ENCODE peak calls at places on chromosomes 7 and 10, in eight cellular contexts. L is NCI-H187; G is COLO829; M is RKO; T is brain microvascular endothelial cell; I is stimulated activated CD4-positive, alpha-beta T cell treated with anti-CD3 and anti-CD28 coated beads, Interleukin-1b, Interleukin-23, amount 100 ng/mL, for 1 hour; X is fibroblast of the conjunctiva; Q is SIG-M5. P is an unnamed sample.

GRCh38 chr7:154504938-154505337 is 452.7 kb downstream of the DPP6 start:
- DNase-seq in M (no peak), X (no peak), I (no peak), G (no peak), T (no peak), L (no peak), Q (no peak), P (no peak)

GRCh38 chr7:5360971-5361370 is 62.7 kb downstream of the TNRC18 start:
- DNase-seq in T (no peak), I (no peak), L (no peak), X (no peak), M (no peak), G (no peak), Q (no peak), P (no peak)

GRCh38 chr7:102834466-102834865 is 78.3 kb upstream of the LRRC17 start:
- DNase-seq in X (no peak), T (no peak), G (no peak), Q (no peak), M (no peak), I (no peak), L (no peak), P (no peak)

GRCh38 chr10:101889256-101890210 is 45.9 kb upstream of the KCNIP2 start:
- DNase-seq in M (peak; percentile 68), G (peak; percentile 60), Q (no peak), I (peak; percentile 15), X (peak; percentile 75), L (peak; percentile 19), T (peak; percentile 83), P (peak; percentile 63)

GRCh38 chr7:114081606-114082425 is 163.0 kb upstream of the PPP1R3A start:
- DNase-seq in T (peak; percentile 75), I (no peak), G (peak; percentile 74), M (peak; percentile 75), Q (no peak), L (peak; percentile 25), X (peak; percentile 79), P (peak; percentile 70)

GRCh38 chr7:81111781-81112540 is 193.1 kb upstream of the SEMA3C start:
- DNase-seq in X (no peak), M (no peak), G (peak; percentile 91), I (no peak), L (no peak), T (peak; percentile 19), Q (no peak), P (no peak)

GRCh38 chr7:76386691-76387260 is 22.7 kb downstream of the SSC4D start:
- DNase-seq in L (no peak), M (peak; percentile 45), Q (no peak), T (no peak), I (no peak), X (no peak), G (no peak), P (no peak)

GRCh38 chr10:32413513-32413912 is 32.4 kb upstream of the CCDC7 start:
- DNase-seq in T (peak; percentile 92), M (peak; percentile 93), Q (no peak), L (no peak), G (no peak), I (no peak), X (peak; percentile 2), P (peak; percentile 82)

GRCh38 chr10:15321431-15322321 is 49.4 kb downstream of the FAM171A1 start:
- DNase-seq in G (no peak), T (peak; percentile 37), I (no peak), M (no peak), Q (no peak), L (no peak), X (peak; percentile 49), P (peak; percentile 53)

GRCh38 chr7:155190608-155191536 is 106.8 kb upstream of the INSIG1 start:
- DNase-seq in M (peak; percentile 38), T (peak; percentile 36), L (no peak), G (peak; percentile 24), I (no peak), Q (no peak), X (no peak), P (no peak)

GRCh38 chr7:131602304-131602993 is 46.0 kb upstream of the PODXL start:
- DNase-seq in G (no peak), T (no peak), M (no peak), X (no peak), L (no peak), I (no peak), Q (no peak), P (no peak)

GRCh38 chr7:18320971-18321567 is 174.5 kb upstream of the HDAC9 start:
- DNase-seq in M (peak; percentile 71), T (peak; percentile 25), G (peak; percentile 63), Q (no peak), I (no peak), X (peak; percentile 39), L (no peak), P (peak; percentile 31)

GRCh38 chr10:47311193-47311899 is 10.9 kb upstream of the GDF2 start:
- DNase-seq in Q (no peak), L (no peak), G (no peak), I (peak; percentile 29), M (no peak), X (no peak), T (no peak), P (no peak)

GRCh38 chr7:55158541-55158940 is 139.7 kb downstream of the EGFR start:
- DNase-seq in M (no peak), L (no peak), G (no peak), T (peak; percentile 53), Q (no peak), I (no peak), X (no peak), P (peak; percentile 57)

GRCh38 chr10:104054430-104054829 is 31.2 kb downstream of the COL17A1 start:
- DNase-seq in I (no peak), M (peak; percentile 15), L (no peak), Q (no peak), T (no peak), G (no peak), X (no peak), P (peak; percentile 37)

GRCh38 chr10:98030093-98030821 is at the start of gene CRTAC1:
- DNase-seq in I (no peak), Q (no peak), M (no peak), X (no peak), L (no peak), T (no peak), G (no peak), P (no peak)

GRCh38 chr10:32459072-32459703 is 13.2 kb downstream of the CCDC7 start:
- DNase-seq in T (no peak), G (no peak), L (no peak), Q (no peak), I (no peak), M (no peak), X (no peak), P (no peak)

GRCh38 chr7:1819258-1819841 is 149.3 kb downstream of the ELFN1 start:
- DNase-seq in M (no peak), Q (no peak), G (no peak), T (no peak), X (no peak), I (no peak), L (no peak), P (no peak)

GRCh38 chr7:95596183-95597135 is at the start of gene PDK4:
- DNase-seq in X (peak; percentile 31), I (no peak), M (peak; percentile 27), G (no peak), T (peak; percentile 42), L (no peak), Q (no peak), P (no peak)

GRCh38 chr7:69906309-69906995 is 308.2 kb downstream of the AUTS2 start:
- DNase-seq in X (no peak), G (no peak), L (no peak), I (no peak), M (no peak), Q (no peak), T (no peak), P (no peak)

GRCh38 chr7:18829518-18830252 is 287.8 kb downstream of the TWIST1 start:
- DNase-seq in T (peak; percentile 60), L (no peak), M (no peak), X (peak; percentile 74), Q (no peak), I (no peak), G (no peak), P (peak; percentile 37)

GRCh38 chr10:70139997-70140250 is 6.6 kb downstream of the TYSND1 start:
- DNase-seq in G (no peak), X (no peak), L (no peak), Q (no peak), M (no peak), I (no peak), T (no peak), P (no peak)

GRCh38 chr10:79234391-79235318 is 112.6 kb upstream of the PPIF start:
- DNase-seq in T (no peak), X (no peak), Q (no peak), I (no peak), G (no peak), M (no peak), L (no peak), P (no peak)

GRCh38 chr10:43808136-43808535 is 159.5 kb upstream of the ZNF32 start:
- DNase-seq in I (no peak), X (no peak), T (no peak), G (no peak), L (no peak), M (no peak), Q (no peak), P (no peak)

GRCh38 chr7:142088022-142088714 is 23.4 kb upstream of the MGAM2 start:
- DNase-seq in M (no peak), L (no peak), Q (no peak), X (no peak), I (no peak), T (no peak), G (no peak), P (no peak)

GRCh38 chr7:138892808-138893207 is 88.4 kb downstream of the KIAA1549 start:
- DNase-seq in I (no peak), G (no peak), T (no peak), L (no peak), Q (no peak), X (no peak), M (no peak), P (no peak)

GRCh38 chr7:128890306-128891109 is 20.0 kb downstream of the KCP start:
- DNase-seq in I (no peak), L (no peak), G (peak; percentile 60), Q (no peak), M (no peak), X (no peak), T (no peak), P (no peak)

GRCh38 chr10:111525696-111526095 is 448.9 kb downstream of the ADRA2A start:
- DNase-seq in T (no peak), G (no peak), I (no peak), Q (no peak), M (no peak), X (no peak), L (no peak), P (no peak)

GRCh38 chr10:68474021-68474420 is 2.2 kb upstream of the DNA2 start:
- DNase-seq in I (no peak), X (no peak), G (no peak), M (no peak), T (no peak), L (no peak), Q (no peak), P (no peak)

GRCh38 chr10:7028809-7029166 is 382.0 kb downstream of the SFMBT2 start:
- DNase-seq in Q (no peak), T (no peak), G (no peak), I (no peak), X (no peak), M (no peak), L (no peak), P (no peak)

GRCh38 chr7:73353243-73353642 is 25.3 kb downstream of the FKBP6 start:
- DNase-seq in Q (no peak), T (no peak), G (no peak), L (no peak), X (no peak), M (no peak), I (no peak), P (no peak)

GRCh38 chr10:20767028-20767427 is 130.1 kb downstream of the NEBL start:
- DNase-seq in I (no peak), M (peak; percentile 58), T (peak; percentile 48), X (peak; percentile 2), L (no peak), Q (no peak), G (no peak), P (no peak)

P was measured in astrocyte of the cerebellum.